ENCODE peak calls at places on chromosomes 4 and X, in four cellular contexts. B is RPMI8226; W is activated T-cell treated with anti-CD3 and anti-CD28 coated beads, Interleukin-2, amount 50 U/mL, for 4 hours; Q is GM23338. P is an unnamed sample.

GRCh38 chr4:6575503-6576240 is 683 bp downstream of the MAN2B2 start:
- DNase-seq in B (no peak), W (no peak), Q (peak), P (no peak)

GRCh38 chr4:83644677-83645639 is 109.0 kb downstream of the GPAT3 start:
- DNase-seq in B (peak), W (no peak), Q (peak), P (no peak)

GRCh38 chrX:133838761-133839676 is 146.4 kb downstream of the GPC3 start:
- DNase-seq in B (peak), W (peak), Q (peak), P (no peak)

GRCh38 chrX:109840585-109840984 is 107.5 kb upstream of the ACSL4 start:
- DNase-seq in B (no peak), W (no peak), Q (no peak), P (peak)

GRCh38 chr4:80271806-80272205 is 5.3 kb downstream of the FGF5 start:
- DNase-seq in B (no peak), W (no peak), Q (no peak), P (no peak)

GRCh38 chr4:128225148-128225547 is 62.5 kb downstream of the PGRMC2 start:
- DNase-seq in B (no peak), W (no peak), Q (no peak), P (no peak)

GRCh38 chr4:124206779-124207605 is 505.5 kb downstream of the ANKRD50 start:
- DNase-seq in B (no peak), W (no peak), Q (no peak), P (no peak)

GRCh38 chr4:76199664-76200211 is 13.9 kb downstream of the SCARB2 start:
- DNase-seq in B (peak), W (no peak), Q (peak), P (no peak)

GRCh38 chr4:173411106-173411703 is 12.3 kb upstream of the SCRG1 start:
- DNase-seq in B (no peak), W (no peak), Q (no peak), P (no peak)

GRCh38 chrX:15790766-15791380 is 589 bp downstream of the ZRSR2 start:
- DNase-seq in B (no peak), W (no peak), Q (no peak), P (no peak)

GRCh38 chr4:149008415-149009025 is 566.3 kb upstream of the NR3C2 start:
- DNase-seq in B (no peak), W (no peak), Q (peak), P (no peak)

GRCh38 chr4:141134586-141134985 is 1.3 kb upstream of the RNF150 start:
- DNase-seq in B (no peak), W (no peak), Q (peak), P (no peak)

GRCh38 chrX:150683536-150684146 is 9.6 kb upstream of the MTMR1 start:
- DNase-seq in B (peak), W (no peak), Q (peak), P (no peak)

GRCh38 chr4:113636877-113637276 is 124.7 kb downstream of the CAMK2D start:
- DNase-seq in B (peak), W (no peak), Q (no peak), P (no peak)

GRCh38 chr4:176538217-176538925 is 218.6 kb downstream of the SPCS3 start:
- DNase-seq in B (no peak), W (no peak), Q (no peak), P (no peak)

P was measured in uterus.